ENCODE peak calls at places on chromosome X, in seven cellular contexts. One of them, this sample, is unnamed.

GRCh38 chrX:12497832-12498591 is 293.2 kb upstream of the PRPS2 start:
- DNase-seq in endothelial cell of umbilical vein: no peak
- DNase-seq in sigmoid colon: no peak
- DNase-seq in breast epithelium: no peak
- DNase-seq in HCT116: no peak
- DNase-seq in spleen: no peak
- DNase-seq in transverse colon: no peak
- DNase-seq in this sample: no peak

GRCh38 chrX:129749069-129749468 is 10.3 kb downstream of the XPNPEP2 start:
- DNase-seq in endothelial cell of umbilical vein: no peak
- DNase-seq in sigmoid colon: no peak
- DNase-seq in breast epithelium: no peak
- DNase-seq in HCT116: no peak
- DNase-seq in spleen: no peak
- DNase-seq in transverse colon: no peak
- DNase-seq in this sample: no peak

GRCh38 chrX:52865328-52865980 is 2.4 kb downstream of the XAGE3 start:
- DNase-seq in endothelial cell of umbilical vein: no peak
- DNase-seq in sigmoid colon: no peak
- DNase-seq in breast epithelium: no peak
- DNase-seq in HCT116: no peak
- DNase-seq in spleen: no peak
- DNase-seq in transverse colon: no peak
- DNase-seq in this sample: no peak

GRCh38 chrX:154402622-154403127 is 4.5 kb downstream of the RPL10 start:
- DNase-seq in endothelial cell of umbilical vein: no peak
- DNase-seq in sigmoid colon: peak; percentile 52
- DNase-seq in breast epithelium: no peak
- DNase-seq in HCT116: no peak
- DNase-seq in spleen: no peak
- DNase-seq in transverse colon: no peak
- DNase-seq in this sample: no peak

GRCh38 chrX:107935664-107936433 is 46.3 kb downstream of the TEX13B start:
- DNase-seq in endothelial cell of umbilical vein: no peak
- DNase-seq in sigmoid colon: no peak
- DNase-seq in breast epithelium: no peak
- DNase-seq in HCT116: no peak
- DNase-seq in spleen: no peak
- DNase-seq in transverse colon: no peak
- DNase-seq in this sample: no peak

GRCh38 chrX:153948847-153949819 is 4.7 kb upstream of the RENBP start:
- DNase-seq in endothelial cell of umbilical vein: peak; percentile 34
- DNase-seq in sigmoid colon: no peak
- DNase-seq in breast epithelium: no peak
- DNase-seq in HCT116: no peak
- DNase-seq in spleen: no peak
- DNase-seq in transverse colon: no peak
- DNase-seq in this sample: no peak

GRCh38 chrX:107701493-107702121 is 73.3 kb downstream of the PRPS1 start:
- DNase-seq in endothelial cell of umbilical vein: no peak
- DNase-seq in sigmoid colon: peak; percentile 57
- DNase-seq in breast epithelium: no peak
- DNase-seq in HCT116: no peak
- DNase-seq in spleen: peak; percentile 73
- DNase-seq in transverse colon: no peak
- DNase-seq in this sample: no peak

GRCh38 chrX:118574666-118575065 is 79.1 kb downstream of the DOCK11 start:
- DNase-seq in endothelial cell of umbilical vein: no peak
- DNase-seq in sigmoid colon: no peak
- DNase-seq in breast epithelium: no peak
- DNase-seq in HCT116: no peak
- DNase-seq in spleen: no peak
- DNase-seq in transverse colon: no peak
- DNase-seq in this sample: no peak

GRCh38 chrX:24364326-24364725 is 3.9 kb downstream of the SUPT20HL1 start:
- DNase-seq in endothelial cell of umbilical vein: no peak
- DNase-seq in sigmoid colon: no peak
- DNase-seq in breast epithelium: no peak
- DNase-seq in HCT116: no peak
- DNase-seq in spleen: no peak
- DNase-seq in transverse colon: no peak
- DNase-seq in this sample: no peak

DNA sequence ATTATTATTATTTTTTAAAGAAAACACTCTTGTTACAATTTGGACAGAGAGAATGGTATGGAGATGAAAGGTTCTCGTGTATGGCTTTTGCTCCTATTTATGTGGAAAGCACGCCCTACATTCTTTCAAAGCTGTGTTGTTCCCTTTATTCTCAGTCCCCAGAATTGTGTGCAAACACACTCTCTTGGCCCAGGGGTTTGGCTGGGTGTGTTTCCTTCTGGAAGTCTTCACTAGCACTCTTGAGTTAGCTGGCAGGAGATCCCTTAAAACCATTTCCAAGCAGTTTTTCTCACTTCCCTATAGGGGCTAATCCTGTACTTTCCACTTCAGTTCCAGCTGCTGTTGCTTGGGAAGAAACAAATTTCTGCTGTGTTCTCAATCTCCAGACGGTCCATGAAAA is 35.1 kb downstream of the FHL1 start:
- DNase-seq in endothelial cell of umbilical vein: no peak
- DNase-seq in sigmoid colon: peak; percentile 78
- DNase-seq in breast epithelium: no peak
- DNase-seq in HCT116: no peak
- DNase-seq in spleen: no peak
- DNase-seq in transverse colon: no peak
- DNase-seq in this sample: no peak
- TF ChIP-seq POLR2AphosphoS5 in endothelial cell of umbilical vein: no peak
- TF ChIP-seq POLR2AphosphoS5 in sigmoid colon: peak; percentile 24
- TF ChIP-seq POLR2AphosphoS5 in breast epithelium: no peak
- TF ChIP-seq POLR2AphosphoS5 in HCT116: no peak
- TF ChIP-seq POLR2AphosphoS5 in spleen: no peak
- TF ChIP-seq POLR2AphosphoS5 in transverse colon: no peak
- TF ChIP-seq POLR2AphosphoS5 in this sample: no peak

GRCh38 chrX:45748443-45748842 is 547.8 kb upstream of the DIPK2B start:
- DNase-seq in endothelial cell of umbilical vein: no peak
- DNase-seq in sigmoid colon: no peak
- DNase-seq in breast epithelium: no peak
- DNase-seq in HCT116: no peak
- DNase-seq in spleen: no peak
- DNase-seq in transverse colon: no peak
- DNase-seq in this sample: no peak
- H3K4me1 ChIP-seq in endothelial cell of umbilical vein: peaks cover 39% of the 10 kb centered on the region
- H3K4me1 ChIP-seq in sigmoid colon: no peaks in the 10 kb centered on the region
- H3K4me1 ChIP-seq in breast epithelium: peaks cover 5% of the 10 kb centered on the region
- H3K4me1 ChIP-seq in HCT116: peaks cover 99% of the 10 kb centered on the region
- H3K4me1 ChIP-seq in spleen: peaks cover 37% of the 10 kb centered on the region
- H3K4me1 ChIP-seq in transverse colon: no peaks in the 10 kb centered on the region
- H3K4me1 ChIP-seq in this sample: no peaks in the 10 kb centered on the region

GRCh38 chrX:66000628-66001275 is 39.1 kb downstream of the VSIG4 start:
- DNase-seq in endothelial cell of umbilical vein: no peak
- DNase-seq in sigmoid colon: no peak
- DNase-seq in breast epithelium: no peak
- DNase-seq in HCT116: no peak
- DNase-seq in spleen: no peak
- DNase-seq in transverse colon: no peak
- DNase-seq in this sample: no peak

GRCh38 chrX:65999029-65999562 is 40.8 kb downstream of the VSIG4 start:
- DNase-seq in endothelial cell of umbilical vein: no peak
- DNase-seq in sigmoid colon: no peak
- DNase-seq in breast epithelium: no peak
- DNase-seq in HCT116: no peak
- DNase-seq in spleen: no peak
- DNase-seq in transverse colon: no peak
- DNase-seq in this sample: no peak

GRCh38 chrX:66000178-66000577 is 39.7 kb downstream of the VSIG4 start:
- DNase-seq in endothelial cell of umbilical vein: no peak
- DNase-seq in sigmoid colon: no peak
- DNase-seq in breast epithelium: no peak
- DNase-seq in HCT116: no peak
- DNase-seq in spleen: no peak
- DNase-seq in transverse colon: no peak
- DNase-seq in this sample: no peak

GRCh38 chrX:65997978-65998717 is 41.7 kb downstream of the VSIG4 start:
- DNase-seq in endothelial cell of umbilical vein: no peak
- DNase-seq in sigmoid colon: no peak
- DNase-seq in breast epithelium: no peak
- DNase-seq in HCT116: no peak
- DNase-seq in spleen: no peak
- DNase-seq in transverse colon: no peak
- DNase-seq in this sample: no peak

GRCh38 chrX:65999563-66000148 is 40.2 kb downstream of the VSIG4 start:
- DNase-seq in endothelial cell of umbilical vein: no peak
- DNase-seq in sigmoid colon: no peak
- DNase-seq in breast epithelium: no peak
- DNase-seq in HCT116: no peak
- DNase-seq in spleen: no peak
- DNase-seq in transverse colon: no peak
- DNase-seq in this sample: no peak
- TF ChIP-seq POLR2AphosphoS5 in endothelial cell of umbilical vein: no peak
- TF ChIP-seq POLR2AphosphoS5 in sigmoid colon: no peak
- TF ChIP-seq POLR2AphosphoS5 in breast epithelium: no peak
- TF ChIP-seq POLR2AphosphoS5 in HCT116: no peak
- TF ChIP-seq POLR2AphosphoS5 in spleen: no peak
- TF ChIP-seq POLR2AphosphoS5 in transverse colon: no peak
- TF ChIP-seq POLR2AphosphoS5 in this sample: no peak

DNA sequence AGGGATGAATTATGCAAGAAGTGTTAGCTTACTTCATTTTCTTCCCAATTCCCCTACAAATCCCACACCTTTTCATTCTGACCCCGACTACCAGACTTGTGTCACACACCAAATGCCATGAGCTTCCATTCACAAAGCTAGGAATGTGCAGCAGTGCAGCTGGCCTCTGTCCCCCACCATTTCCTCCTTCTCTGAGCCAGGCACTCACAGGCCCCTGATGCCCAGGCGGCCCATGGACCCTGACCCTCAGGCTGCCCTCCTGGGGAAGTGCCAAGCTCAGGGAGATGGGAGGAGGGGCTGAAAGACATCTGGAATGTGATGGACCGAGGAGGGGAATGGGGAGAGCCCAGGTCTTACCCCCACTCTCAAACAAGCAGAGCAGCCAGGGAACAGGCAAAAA is 67.0 kb upstream of the BCOR start:
- DNase-seq in endothelial cell of umbilical vein: no peak
- DNase-seq in sigmoid colon: no peak
- DNase-seq in breast epithelium: no peak
- DNase-seq in HCT116: no peak
- DNase-seq in spleen: peak; percentile 32
- DNase-seq in transverse colon: no peak
- DNase-seq in this sample: no peak
- H3K4me1 ChIP-seq in endothelial cell of umbilical vein: peaks cover 6% of the 10 kb centered on the region
- H3K4me1 ChIP-seq in sigmoid colon: peaks cover 17% of the 10 kb centered on the region
- H3K4me1 ChIP-seq in breast epithelium: no peaks in the 10 kb centered on the region
- H3K4me1 ChIP-seq in HCT116: peaks cover 58% of the 10 kb centered on the region
- H3K4me1 ChIP-seq in spleen: peaks cover 31% of the 10 kb centered on the region
- H3K4me1 ChIP-seq in transverse colon: peaks cover under 1% of the 10 kb centered on the region
- H3K4me1 ChIP-seq in this sample: peaks cover 32% of the 10 kb centered on the region

GRCh38 chrX:15497865-15498264 is 2.7 kb upstream of the BMX start:
- DNase-seq in endothelial cell of umbilical vein: peak; percentile 79
- DNase-seq in sigmoid colon: no peak
- DNase-seq in breast epithelium: no peak
- DNase-seq in HCT116: peak; percentile 22
- DNase-seq in spleen: no peak
- DNase-seq in transverse colon: peak; percentile 56
- DNase-seq in this sample: peak; percentile 47

GRCh38 chrX:15495801-15496200 is 2.7 kb upstream of the PIR start:
- DNase-seq in endothelial cell of umbilical vein: no peak
- DNase-seq in sigmoid colon: no peak
- DNase-seq in breast epithelium: no peak
- DNase-seq in HCT116: no peak
- DNase-seq in spleen: no peak
- DNase-seq in transverse colon: no peak
- DNase-seq in this sample: no peak

GRCh38 chrX:15496809-15497208 is 3.7 kb upstream of the PIR start:
- DNase-seq in endothelial cell of umbilical vein: peak; percentile 34
- DNase-seq in sigmoid colon: no peak
- DNase-seq in breast epithelium: no peak
- DNase-seq in HCT116: no peak
- DNase-seq in spleen: no peak
- DNase-seq in transverse colon: no peak
- DNase-seq in this sample: no peak

GRCh38 chrX:15498741-15499140 is 1.9 kb upstream of the BMX start:
- DNase-seq in endothelial cell of umbilical vein: peak; percentile 71
- DNase-seq in sigmoid colon: no peak
- DNase-seq in breast epithelium: no peak
- DNase-seq in HCT116: no peak
- DNase-seq in spleen: no peak
- DNase-seq in transverse colon: no peak
- DNase-seq in this sample: no peak

GRCh38 chrX:15493118-15494082 is at the start of gene PIR:
- DNase-seq in endothelial cell of umbilical vein: peak; percentile 85
- DNase-seq in sigmoid colon: peak; percentile 92
- DNase-seq in breast epithelium: peak; percentile 75
- DNase-seq in HCT116: peak; percentile 68
- DNase-seq in spleen: peak; percentile 92
- DNase-seq in transverse colon: peak; percentile 91
- DNase-seq in this sample: peak; percentile 89
- TF ChIP-seq POLR2AphosphoS5 in endothelial cell of umbilical vein: peak; percentile 78
- TF ChIP-seq POLR2AphosphoS5 in sigmoid colon: peak; percentile 33
- TF ChIP-seq POLR2AphosphoS5 in breast epithelium: no peak
- TF ChIP-seq POLR2AphosphoS5 in HCT116: peak; percentile 69
- TF ChIP-seq POLR2AphosphoS5 in spleen: peak; percentile 83
- TF ChIP-seq POLR2AphosphoS5 in transverse colon: peak; percentile 61
- TF ChIP-seq POLR2AphosphoS5 in this sample: peak; percentile 2

This sample was measured in stomach.